ENCODE peak calls at places on chromosomes 11 and 22, in ten cellular contexts. G, L, Q, J, E, O, M, Z, F and I are unnamed samples.

GRCh38 chr11:58616594-58616993 is 5.9 kb upstream of the CNTF start:
- DNase-seq in L (peak; percentile 93), F (no peak), G (peak; percentile 73), M (peak; percentile 96), E (no peak), O (peak; percentile 73), Q (no peak), Z (no peak), J (no peak), I (peak; percentile 21)

GRCh38 chr11:62340269-62340901 is 3.1 kb downstream of the ASRGL1 start:
- DNase-seq in E (peak; percentile 76), O (peak; percentile 33), Q (peak; percentile 56), F (peak; percentile 68), Z (no peak), G (peak; percentile 69), J (peak; percentile 50), L (peak; percentile 24), M (peak; percentile 74), I (no peak)

GRCh38 chr11:114088216-114088615 is 28.7 kb downstream of the ZBTB16 start:
- DNase-seq in M (peak; percentile 23), L (no peak), G (peak; percentile 32), Q (no peak), E (no peak), O (no peak), F (no peak), Z (no peak), J (no peak), I (no peak)

GRCh38 chr11:112334381-112334780 is 73.7 kb upstream of the PLET1 start:
- DNase-seq in F (no peak), E (no peak), Q (no peak), M (peak; percentile 28), J (no peak), Z (no peak), O (no peak), G (no peak), L (no peak), I (no peak)

GRCh38 chr11:4441500-4441899 is 7.6 kb upstream of the OR52K2 start:
- DNase-seq in G (no peak), Z (no peak), E (no peak), O (no peak), J (no peak), Q (no peak), L (no peak), M (no peak), F (no peak), I (no peak)

GRCh38 chr11:76830639-76831312 is 29.9 kb upstream of the ACER3 start:
- DNase-seq in G (no peak), E (peak; percentile 26), F (no peak), Q (no peak), Z (no peak), M (peak; percentile 82), O (no peak), L (peak; percentile 29), J (peak; percentile 54), I (no peak)

GRCh38 chr22:38751422-38752346 is 4.1 kb downstream of the SUN2 start:
- DNase-seq in Q (no peak), J (no peak), Z (peak; percentile 84), O (peak; percentile 80), G (no peak), M (no peak), L (no peak), E (peak; percentile 52), F (peak; percentile 63), I (peak; percentile 92)

GRCh38 chr11:38476808-38477565 is 1879.0 kb upstream of the RAG2 start:
- DNase-seq in J (no peak), G (no peak), O (no peak), Q (no peak), L (peak; percentile 22), Z (no peak), F (no peak), E (no peak), M (peak; percentile 67), I (no peak)

GRCh38 chr11:132125855-132126841 is 755.7 kb downstream of the NTM start:
- DNase-seq in G (no peak), L (no peak), F (no peak), O (peak; percentile 22), Z (no peak), M (peak; percentile 11), Q (peak; percentile 20), J (peak; percentile 48), E (no peak), I (peak; percentile 6)

GRCh38 chr11:111384494-111384893 is 5.4 kb upstream of the POU2AF1 start:
- DNase-seq in F (no peak), Q (no peak), M (peak; percentile 31), Z (no peak), E (no peak), O (no peak), G (no peak), J (no peak), L (no peak), I (no peak)

GRCh38 chr22:39818050-39818449 is 75.5 kb downstream of the ENTHD1 start:
- DNase-seq in M (no peak), E (no peak), Q (no peak), F (no peak), O (no peak), Z (no peak), G (no peak), L (peak; percentile 63), J (no peak), I (no peak)

GRCh38 chr11:68090287-68090686 is 30.9 kb downstream of the CHKA start:
- DNase-seq in L (no peak), Z (no peak), F (no peak), E (no peak), O (no peak), G (no peak), Q (no peak), J (no peak), M (no peak), I (no peak)

GRCh38 chr11:59559886-59560285 is 48.5 kb downstream of the OR4D9 start:
- DNase-seq in F (no peak), E (no peak), G (no peak), Z (no peak), O (no peak), J (peak; percentile 26), Q (peak; percentile 27), L (no peak), M (no peak), I (no peak)

GRCh38 chr22:32355760-32356159 is 1.9 kb upstream of the RFPL3 start:
- DNase-seq in M (peak; percentile 37), E (no peak), Z (no peak), Q (no peak), O (no peak), G (no peak), F (no peak), L (no peak), J (no peak), I (no peak)

GRCh38 chr11:47433157-47433556 is 6.9 kb upstream of the PSMC3 start:
- DNase-seq in G (no peak), O (no peak), E (no peak), J (no peak), M (no peak), F (no peak), L (peak; percentile 20), Z (no peak), Q (no peak), I (no peak)

DNA sequence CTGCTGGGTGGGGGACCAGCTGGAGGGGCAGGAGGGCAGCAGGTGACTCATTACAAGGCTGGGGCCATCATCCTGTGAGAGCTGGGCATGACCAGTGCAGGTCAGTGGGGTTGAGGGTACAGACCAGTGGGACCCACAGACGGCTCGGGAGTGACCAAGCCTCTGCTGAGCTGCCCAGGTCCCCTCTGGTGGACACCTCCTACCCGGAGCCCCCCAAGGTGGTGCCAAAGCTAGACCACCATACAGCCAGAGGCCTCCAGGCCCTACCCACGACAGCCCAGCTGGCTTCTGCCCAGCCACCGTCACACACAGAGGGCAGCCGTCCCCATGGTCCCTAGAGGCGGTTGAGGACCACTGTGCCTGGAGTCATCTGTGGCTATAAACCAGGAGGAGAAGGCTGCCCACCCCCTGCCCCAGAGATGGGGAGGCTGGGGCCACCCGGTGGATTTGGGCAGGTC is 695 bp downstream of the MYEOV start:
- DNase-seq in O (no peak), G (no peak), F (no peak), Z (no peak), Q (no peak), J (no peak), E (no peak), M (peak; percentile 14), L (no peak), I (no peak)
- H3K27ac ChIP-seq in O (no peak overlapping the region), G (no peak overlapping the region), F (peak overlapping the region; percentile 95), Z (no peak overlapping the region), Q (no peak overlapping the region), J (no peak overlapping the region), E (no peak overlapping the region), M (peak overlapping the region; percentile 98), L (no peak overlapping the region), I (no peak overlapping the region)

GRCh38 chr11:31369348-31370329 is at the start of the genes DCDC1 and DNAJC24:
- DNase-seq in L (peak; percentile 89), J (peak; percentile 79), M (peak; percentile 93), Q (peak; percentile 97), F (peak; percentile 93), G (peak; percentile 93), Z (peak; percentile 95), E (peak; percentile 96), O (peak; percentile 89), I (peak; percentile 83)
- TF ChIP-seq CTCF in L (no peak), J (no peak), M (no peak), Q (no peak), F (no peak), G (no peak), Z (no peak), E (no peak), O (no peak), I (no peak)

GRCh38 chr22:48942698-48943566 is 884.7 kb downstream of the BRD1 start:
- DNase-seq in O (no peak), Q (no peak), J (no peak), E (peak; percentile 7), F (peak; percentile 21), L (no peak), M (no peak), Z (no peak), G (peak; percentile 24), I (no peak)

GRCh38 chr22:48943567-48944432 is 883.9 kb downstream of the BRD1 start:
- DNase-seq in Z (no peak), J (peak; percentile 82), M (peak; percentile 5), Q (peak; percentile 24), G (peak; percentile 33), L (no peak), O (no peak), F (peak; percentile 24), E (peak; percentile 20), I (no peak)

GRCh38 chr22:48940988-48941902 is 886.4 kb downstream of the BRD1 start:
- DNase-seq in Z (no peak), F (peak; percentile 16), L (no peak), M (no peak), O (no peak), Q (no peak), E (peak; percentile 8), G (peak; percentile 39), J (no peak), I (no peak)

GRCh38 chr22:48940266-48940987 is 887.2 kb downstream of the BRD1 start:
- DNase-seq in M (no peak), O (no peak), E (peak; percentile 4), Q (no peak), L (no peak), G (peak; percentile 29), F (peak; percentile 21), J (no peak), Z (no peak), I (no peak)

GRCh38 chr22:48941903-48942625 is 885.6 kb downstream of the BRD1 start:
- DNase-seq in O (no peak), F (peak; percentile 18), E (no peak), J (no peak), G (peak; percentile 21), Z (no peak), L (no peak), Q (no peak), M (no peak), I (no peak)
- H3K9me3 ChIP-seq in O (no peaks in the 10 kb centered on the region), F (no peaks in the 10 kb centered on the region), E (no peaks in the 10 kb centered on the region), J (no peaks in the 10 kb centered on the region), G (no peaks in the 10 kb centered on the region), Z (no peaks in the 10 kb centered on the region), L (peaks cover 2% of the 10 kb centered on the region), Q (no peaks in the 10 kb centered on the region), M (no peaks in the 10 kb centered on the region), I (no peaks in the 10 kb centered on the region)

GRCh38 chr22:50313600-50313999 is 6.2 kb upstream of the PLXNB2 start:
- DNase-seq in Z (no peak), O (no peak), M (no peak), G (no peak), L (no peak), F (no peak), E (no peak), Q (no peak), J (peak; percentile 30), I (no peak)
- H3K27ac ChIP-seq in Z (no peak overlapping the region), O (no peak overlapping the region), M (no peak overlapping the region), G (no peak overlapping the region), L (no peak overlapping the region), F (peak overlapping the region; percentile 50), E (no peak overlapping the region), Q (no peak overlapping the region), J (no peak overlapping the region), I (no peak overlapping the region)